ENCODE peak calls at places on chromosome 12, in four cellular contexts. One of them, this sample, is unnamed.

GRCh38 chr12:114835031-114835430 is 151.1 kb upstream of the TBX3 start:
- DNase-seq in psoas muscle: no peak
- DNase-seq in neuronal stem cell: no peak
- DNase-seq in left lung: no peak
- DNase-seq in this sample: no peak

GRCh38 chr12:107610030-107610859 is 75.4 kb upstream of the PWP1 start:
- DNase-seq in psoas muscle: no peak
- DNase-seq in neuronal stem cell: peak; percentile 38
- DNase-seq in left lung: no peak
- DNase-seq in this sample: peak; percentile 52

GRCh38 chr12:95551913-95552516 is 739 bp upstream of the USP44 start:
- DNase-seq in psoas muscle: no peak
- DNase-seq in neuronal stem cell: no peak
- DNase-seq in left lung: no peak
- DNase-seq in this sample: no peak

GRCh38 chr12:114848661-114849060 is 164.7 kb upstream of the TBX3 start:
- DNase-seq in psoas muscle: no peak
- DNase-seq in neuronal stem cell: no peak
- DNase-seq in left lung: no peak
- DNase-seq in this sample: no peak

GRCh38 chr12:100919116-100919515 is 124.5 kb downstream of the ANO4 start:
- DNase-seq in psoas muscle: no peak
- DNase-seq in neuronal stem cell: no peak
- DNase-seq in left lung: no peak
- DNase-seq in this sample: no peak

GRCh38 chr12:61095131-61095530 is 1165.1 kb upstream of the USP15 start:
- DNase-seq in psoas muscle: no peak
- DNase-seq in neuronal stem cell: no peak
- DNase-seq in left lung: no peak
- DNase-seq in this sample: no peak

GRCh38 chr12:92363295-92364146 is 217.9 kb upstream of the BTG1 start:
- DNase-seq in psoas muscle: peak; percentile 34
- DNase-seq in neuronal stem cell: no peak
- DNase-seq in left lung: peak; percentile 45
- DNase-seq in this sample: no peak

GRCh38 chr12:113184098-113184899 is 979 bp downstream of the DDX54 start:
- DNase-seq in psoas muscle: peak; percentile 71
- DNase-seq in neuronal stem cell: no peak
- DNase-seq in left lung: no peak
- DNase-seq in this sample: no peak

GRCh38 chr12:71157601-71158233 is at the start of gene TSPAN8:
- DNase-seq in psoas muscle: no peak
- DNase-seq in neuronal stem cell: no peak
- DNase-seq in left lung: no peak
- DNase-seq in this sample: no peak

GRCh38 chr12:31922341-31923062 is 36.7 kb upstream of the RESF1 start:
- DNase-seq in psoas muscle: no peak
- DNase-seq in neuronal stem cell: no peak
- DNase-seq in left lung: no peak
- DNase-seq in this sample: no peak

GRCh38 chr12:123058980-123059379 is 78.5 kb downstream of the ARL6IP4 start:
- DNase-seq in psoas muscle: no peak
- DNase-seq in neuronal stem cell: no peak
- DNase-seq in left lung: no peak
- DNase-seq in this sample: no peak

GRCh38 chr12:47744005-47744651 is 14.6 kb downstream of the RAPGEF3 start:
- DNase-seq in psoas muscle: no peak
- DNase-seq in neuronal stem cell: no peak
- DNase-seq in left lung: peak; percentile 59
- DNase-seq in this sample: peak; percentile 70

GRCh38 chr12:105331805-105332251 is 1.3 kb downstream of the C12orf75 start:
- DNase-seq in psoas muscle: no peak
- DNase-seq in neuronal stem cell: no peak
- DNase-seq in left lung: no peak
- DNase-seq in this sample: no peak

GRCh38 chr12:68851592-68851952 is 43.6 kb downstream of the MDM2 start:
- DNase-seq in psoas muscle: no peak
- DNase-seq in neuronal stem cell: no peak
- DNase-seq in left lung: no peak
- DNase-seq in this sample: no peak

DNA sequence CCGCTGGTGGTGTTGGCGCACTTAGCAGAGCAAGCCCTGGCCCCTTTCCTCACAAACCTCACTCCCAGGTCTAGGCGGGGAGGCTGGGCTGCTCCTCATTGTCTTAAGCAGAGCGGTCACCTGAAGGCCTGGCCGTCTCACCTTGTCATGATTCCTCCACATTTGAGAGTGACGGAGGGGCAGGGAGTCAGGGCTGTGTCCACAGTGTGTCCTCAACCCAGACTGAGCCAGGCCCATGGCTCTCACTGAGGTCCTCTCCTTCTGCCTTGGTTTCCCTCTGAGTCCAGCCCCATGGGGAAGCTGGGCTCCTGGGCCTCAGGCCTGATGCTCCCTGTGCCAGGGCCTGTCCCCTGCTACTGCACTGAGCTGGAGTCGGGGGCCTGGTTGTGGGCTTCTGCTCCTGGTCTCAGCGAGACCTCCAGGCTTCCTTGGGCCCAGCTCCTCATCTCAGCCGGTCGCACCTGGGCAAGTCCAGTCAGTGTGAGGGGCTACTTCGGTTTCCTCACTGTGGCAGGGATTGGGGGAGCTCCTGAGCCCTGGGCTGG is 44.9 kb downstream of the KRT80 start:
- DNase-seq in psoas muscle: no peak
- DNase-seq in neuronal stem cell: no peak
- DNase-seq in left lung: no peak
- DNase-seq in this sample: no peak
- H3K4me1 ChIP-seq in psoas muscle: peaks cover 21% of the 10 kb centered on the region
- H3K4me1 ChIP-seq in neuronal stem cell: peaks cover 16% of the 10 kb centered on the region
- H3K4me1 ChIP-seq in left lung: peaks cover 45% of the 10 kb centered on the region
- H3K4me1 ChIP-seq in this sample: peaks cover 9% of the 10 kb centered on the region

GRCh38 chr12:51103977-51104376 is 20.6 kb upstream of the CSRNP2 start:
- DNase-seq in psoas muscle: no peak
- DNase-seq in neuronal stem cell: no peak
- DNase-seq in left lung: no peak
- DNase-seq in this sample: no peak
- H3K36me3 ChIP-seq in psoas muscle: peaks cover 95% of the 10 kb centered on the region
- H3K36me3 ChIP-seq in neuronal stem cell: peaks cover 14% of the 10 kb centered on the region
- H3K36me3 ChIP-seq in left lung: peaks cover 95% of the 10 kb centered on the region
- H3K36me3 ChIP-seq in this sample: peaks cover 12% of the 10 kb centered on the region

GRCh38 chr12:46549527-46550265 is 177.1 kb upstream of the SLC38A2 start:
- DNase-seq in psoas muscle: no peak
- DNase-seq in neuronal stem cell: no peak
- DNase-seq in left lung: no peak
- DNase-seq in this sample: no peak
- H3K4me1 ChIP-seq in psoas muscle: peaks cover 36% of the 10 kb centered on the region
- H3K4me1 ChIP-seq in neuronal stem cell: no peaks in the 10 kb centered on the region
- H3K4me1 ChIP-seq in left lung: peaks cover 15% of the 10 kb centered on the region
- H3K4me1 ChIP-seq in this sample: no peaks in the 10 kb centered on the region

GRCh38 chr12:58888131-58888783 is 32.0 kb downstream of the LRIG3 start:
- DNase-seq in psoas muscle: no peak
- DNase-seq in neuronal stem cell: no peak
- DNase-seq in left lung: no peak
- DNase-seq in this sample: no peak

GRCh38 chr12:58887071-58887470 is 33.2 kb downstream of the LRIG3 start:
- DNase-seq in psoas muscle: no peak
- DNase-seq in neuronal stem cell: no peak
- DNase-seq in left lung: no peak
- DNase-seq in this sample: no peak

GRCh38 chr12:58893421-58893986 is 26.8 kb downstream of the LRIG3 start:
- DNase-seq in psoas muscle: no peak
- DNase-seq in neuronal stem cell: no peak
- DNase-seq in left lung: no peak
- DNase-seq in this sample: no peak

GRCh38 chr12:58886474-58886873 is 33.8 kb downstream of the LRIG3 start:
- DNase-seq in psoas muscle: no peak
- DNase-seq in neuronal stem cell: no peak
- DNase-seq in left lung: no peak
- DNase-seq in this sample: no peak

GRCh38 chr12:58889557-58889956 is 30.7 kb downstream of the LRIG3 start:
- DNase-seq in psoas muscle: no peak
- DNase-seq in neuronal stem cell: no peak
- DNase-seq in left lung: no peak
- DNase-seq in this sample: no peak
- H3K36me3 ChIP-seq in psoas muscle: peaks cover 56% of the 10 kb centered on the region
- H3K36me3 ChIP-seq in neuronal stem cell: peaks cover 12% of the 10 kb centered on the region
- H3K36me3 ChIP-seq in left lung: peaks cover 37% of the 10 kb centered on the region
- H3K36me3 ChIP-seq in this sample: no peaks in the 10 kb centered on the region

GRCh38 chr12:130981947-130982346 is 28.2 kb downstream of the ADGRD1 start:
- DNase-seq in psoas muscle: no peak
- DNase-seq in neuronal stem cell: no peak
- DNase-seq in left lung: no peak
- DNase-seq in this sample: no peak

GRCh38 chr12:130983328-130984017 is 29.8 kb downstream of the ADGRD1 start:
- DNase-seq in psoas muscle: no peak
- DNase-seq in neuronal stem cell: no peak
- DNase-seq in left lung: no peak
- DNase-seq in this sample: no peak

GRCh38 chr12:130978785-130979184 is 25.1 kb downstream of the ADGRD1 start:
- DNase-seq in psoas muscle: no peak
- DNase-seq in neuronal stem cell: no peak
- DNase-seq in left lung: no peak
- DNase-seq in this sample: no peak

GRCh38 chr12:130982565-130983225 is 29.0 kb downstream of the ADGRD1 start:
- DNase-seq in psoas muscle: no peak
- DNase-seq in neuronal stem cell: no peak
- DNase-seq in left lung: no peak
- DNase-seq in this sample: no peak

GRCh38 chr12:130981156-130981789 is 27.6 kb downstream of the ADGRD1 start:
- DNase-seq in psoas muscle: no peak
- DNase-seq in neuronal stem cell: no peak
- DNase-seq in left lung: no peak
- DNase-seq in this sample: no peak
- H3K4me1 ChIP-seq in psoas muscle: no peaks in the 10 kb centered on the region
- H3K4me1 ChIP-seq in neuronal stem cell: no peaks in the 10 kb centered on the region
- H3K4me1 ChIP-seq in left lung: peaks cover 20% of the 10 kb centered on the region
- H3K4me1 ChIP-seq in this sample: no peaks in the 10 kb centered on the region

DNA sequence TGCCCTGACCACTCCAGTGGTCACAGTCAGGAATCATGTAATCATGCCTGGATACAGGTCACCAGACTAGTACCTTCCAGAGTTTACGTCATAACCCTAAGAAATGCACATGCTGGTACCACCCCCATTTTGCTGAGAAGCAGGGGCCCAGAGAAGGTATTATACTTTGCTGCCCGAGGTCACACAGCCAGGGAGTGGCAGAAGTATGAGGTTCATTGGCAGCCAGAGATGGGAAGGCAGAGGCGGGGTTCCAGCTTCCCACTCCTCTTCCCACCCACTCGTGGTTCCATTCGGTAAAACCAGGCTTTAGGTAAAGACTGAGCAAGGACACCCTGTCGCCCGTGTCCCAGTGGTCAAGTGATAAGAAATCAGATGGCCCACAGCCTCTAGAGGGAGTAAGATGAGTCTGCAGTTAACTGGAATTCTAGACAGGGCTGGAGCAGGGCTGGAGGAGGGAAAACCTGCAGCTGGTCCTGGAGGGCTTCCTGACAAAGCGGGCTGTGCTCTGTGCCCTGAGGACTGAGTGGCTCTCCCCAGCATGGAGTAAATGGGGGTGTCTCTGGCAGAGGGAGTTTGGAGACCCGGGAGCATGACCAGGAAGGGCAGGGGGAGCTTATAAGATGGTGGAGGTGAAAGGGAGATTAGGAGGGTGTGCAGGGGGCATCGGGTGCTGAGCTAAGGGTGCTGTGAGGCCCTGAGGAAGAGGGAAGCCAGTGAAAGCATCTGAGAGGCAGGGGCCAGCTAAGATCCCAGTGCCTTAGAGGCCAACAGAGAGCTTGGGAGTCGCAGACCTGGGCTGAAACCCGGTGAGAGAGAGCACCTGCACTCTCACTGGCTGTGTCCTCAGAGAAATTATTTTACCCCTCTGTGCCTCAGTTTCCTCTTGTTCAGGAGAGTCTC is 5.7 kb downstream of the FAM222A start:
- DNase-seq in psoas muscle: no peak
- DNase-seq in neuronal stem cell: no peak
- DNase-seq in left lung: no peak
- DNase-seq in this sample: no peak
- H3K36me3 ChIP-seq in psoas muscle: no peaks in the 10 kb centered on the region
- H3K36me3 ChIP-seq in neuronal stem cell: no peaks in the 10 kb centered on the region
- H3K36me3 ChIP-seq in left lung: no peaks in the 10 kb centered on the region
- H3K36me3 ChIP-seq in this sample: no peaks in the 10 kb centered on the region

GRCh38 chr12:131348226-131349010 is 362.5 kb upstream of the SFSWAP start:
- DNase-seq in psoas muscle: no peak
- DNase-seq in neuronal stem cell: no peak
- DNase-seq in left lung: no peak
- DNase-seq in this sample: no peak
- H3K4me1 ChIP-seq in psoas muscle: no peaks in the 10 kb centered on the region
- H3K4me1 ChIP-seq in neuronal stem cell: peaks cover 30% of the 10 kb centered on the region
- H3K4me1 ChIP-seq in left lung: no peaks in the 10 kb centered on the region
- H3K4me1 ChIP-seq in this sample: peaks cover 7% of the 10 kb centered on the region

GRCh38 chr12:124523071-124523470 is 44.3 kb downstream of the NCOR2 start:
- DNase-seq in psoas muscle: peak; percentile 46
- DNase-seq in neuronal stem cell: no peak
- DNase-seq in left lung: no peak
- DNase-seq in this sample: no peak
- H3K36me3 ChIP-seq in psoas muscle: no peaks in the 10 kb centered on the region
- H3K36me3 ChIP-seq in neuronal stem cell: peaks cover 4% of the 10 kb centered on the region
- H3K36me3 ChIP-seq in left lung: peaks cover 20% of the 10 kb centered on the region
- H3K36me3 ChIP-seq in this sample: no peaks in the 10 kb centered on the region